ENCODE peak calls at places on chromosomes 7 and 10, in ten cellular contexts. One of them, this sample, is unnamed.

GRCh38 chr7:149776305-149776704 is 2.9 kb upstream of the ZNF467 start:
- DNase-seq in C1 segment of cervical spinal cord: peak; percentile 19
- DNase-seq in A549: no peak
- DNase-seq in H9: no peak
- DNase-seq in Daoy: peak; percentile 78
- DNase-seq in AG20443: no peak
- DNase-seq in cardiac fibroblast: peak; percentile 49
- DNase-seq in NCI-H1092: no peak
- DNase-seq in ELR: peak; percentile 53
- DNase-seq in anterior cingulate cortex: no peak
- DNase-seq in this sample: peak; percentile 47

GRCh38 chr7:47951374-47951773 is 3.1 kb upstream of the PKD1L1 start:
- DNase-seq in A549: no peak
- DNase-seq in H9: no peak
- DNase-seq in cardiac fibroblast: no peak
- DNase-seq in ELR: no peak
- DNase-seq in AG20443: no peak
- DNase-seq in anterior cingulate cortex: no peak
- DNase-seq in Daoy: no peak
- DNase-seq in NCI-H1092: no peak
- DNase-seq in C1 segment of cervical spinal cord: no peak
- DNase-seq in this sample: no peak

GRCh38 chr10:59006511-59007306 is 169.7 kb upstream of the PHYHIPL start:
- DNase-seq in AG20443: peak; percentile 75
- DNase-seq in Daoy: peak; percentile 59
- DNase-seq in H9: no peak
- DNase-seq in anterior cingulate cortex: no peak
- DNase-seq in A549: peak; percentile 64
- DNase-seq in NCI-H1092: no peak
- DNase-seq in cardiac fibroblast: peak; percentile 88
- DNase-seq in ELR: peak; percentile 67
- DNase-seq in C1 segment of cervical spinal cord: no peak
- DNase-seq in this sample: peak; percentile 40

GRCh38 chr7:46993396-46993795 is 588.5 kb downstream of the TNS3 start:
- DNase-seq in C1 segment of cervical spinal cord: no peak
- DNase-seq in A549: no peak
- DNase-seq in AG20443: peak; percentile 59
- DNase-seq in H9: no peak
- DNase-seq in cardiac fibroblast: peak; percentile 9
- DNase-seq in Daoy: no peak
- DNase-seq in ELR: no peak
- DNase-seq in NCI-H1092: no peak
- DNase-seq in anterior cingulate cortex: no peak
- DNase-seq in this sample: no peak

GRCh38 chr7:1512781-1513656 is 8.8 kb upstream of the INTS1 start:
- DNase-seq in A549: peak; percentile 94
- DNase-seq in C1 segment of cervical spinal cord: no peak
- DNase-seq in NCI-H1092: no peak
- DNase-seq in AG20443: peak; percentile 86
- DNase-seq in cardiac fibroblast: peak; percentile 79
- DNase-seq in Daoy: peak; percentile 90
- DNase-seq in H9: no peak
- DNase-seq in ELR: peak; percentile 93
- DNase-seq in anterior cingulate cortex: no peak
- DNase-seq in this sample: peak; percentile 96

GRCh38 chr7:124073325-124073676 is 40.4 kb upstream of the TMEM229A start:
- DNase-seq in A549: no peak
- DNase-seq in ELR: no peak
- DNase-seq in H9: no peak
- DNase-seq in NCI-H1092: no peak
- DNase-seq in anterior cingulate cortex: no peak
- DNase-seq in C1 segment of cervical spinal cord: no peak
- DNase-seq in AG20443: no peak
- DNase-seq in Daoy: no peak
- DNase-seq in cardiac fibroblast: no peak
- DNase-seq in this sample: no peak

GRCh38 chr10:33333260-33334169 is 952 bp downstream of the NRP1 start:
- DNase-seq in H9: no peak
- DNase-seq in cardiac fibroblast: peak; percentile 45
- DNase-seq in AG20443: no peak
- DNase-seq in C1 segment of cervical spinal cord: no peak
- DNase-seq in NCI-H1092: no peak
- DNase-seq in Daoy: peak; percentile 48
- DNase-seq in anterior cingulate cortex: no peak
- DNase-seq in ELR: peak; percentile 65
- DNase-seq in A549: peak; percentile 36
- DNase-seq in this sample: no peak

GRCh38 chr7:30182186-30182585 is 47.4 kb downstream of the MTURN start:
- DNase-seq in anterior cingulate cortex: no peak
- DNase-seq in A549: no peak
- DNase-seq in cardiac fibroblast: no peak
- DNase-seq in Daoy: no peak
- DNase-seq in AG20443: no peak
- DNase-seq in NCI-H1092: no peak
- DNase-seq in H9: no peak
- DNase-seq in ELR: no peak
- DNase-seq in C1 segment of cervical spinal cord: no peak
- DNase-seq in this sample: no peak

GRCh38 chr10:11163990-11164805 is 146.5 kb downstream of the CELF2 start:
- DNase-seq in H9: no peak
- DNase-seq in anterior cingulate cortex: peak; percentile 31
- DNase-seq in cardiac fibroblast: no peak
- DNase-seq in ELR: no peak
- DNase-seq in AG20443: no peak
- DNase-seq in A549: no peak
- DNase-seq in NCI-H1092: no peak
- DNase-seq in C1 segment of cervical spinal cord: peak; percentile 58
- DNase-seq in Daoy: no peak
- DNase-seq in this sample: no peak

GRCh38 chr10:18439601-18440000 is 211.8 kb downstream of the NSUN6 start:
- DNase-seq in cardiac fibroblast: no peak
- DNase-seq in NCI-H1092: no peak
- DNase-seq in anterior cingulate cortex: no peak
- DNase-seq in A549: no peak
- DNase-seq in Daoy: no peak
- DNase-seq in AG20443: no peak
- DNase-seq in H9: no peak
- DNase-seq in ELR: no peak
- DNase-seq in C1 segment of cervical spinal cord: no peak
- DNase-seq in this sample: no peak

GRCh38 chr7:44395067-44395466 is 69.7 kb upstream of the CAMK2B start:
- DNase-seq in ELR: no peak
- DNase-seq in NCI-H1092: peak; percentile 93
- DNase-seq in AG20443: no peak
- DNase-seq in cardiac fibroblast: no peak
- DNase-seq in H9: peak; percentile 3
- DNase-seq in anterior cingulate cortex: no peak
- DNase-seq in A549: no peak
- DNase-seq in Daoy: peak; percentile 40
- DNase-seq in C1 segment of cervical spinal cord: no peak
- DNase-seq in this sample: no peak

GRCh38 chr7:135647755-135648154 is 14.6 kb upstream of the STMP1 start:
- DNase-seq in anterior cingulate cortex: no peak
- DNase-seq in A549: no peak
- DNase-seq in C1 segment of cervical spinal cord: no peak
- DNase-seq in AG20443: no peak
- DNase-seq in H9: no peak
- DNase-seq in NCI-H1092: no peak
- DNase-seq in Daoy: no peak
- DNase-seq in ELR: no peak
- DNase-seq in cardiac fibroblast: no peak
- DNase-seq in this sample: no peak

GRCh38 chr10:33052915-33053810 is 95.1 kb upstream of the ITGB1 start:
- DNase-seq in NCI-H1092: no peak
- DNase-seq in AG20443: no peak
- DNase-seq in ELR: peak; percentile 21
- DNase-seq in cardiac fibroblast: no peak
- DNase-seq in C1 segment of cervical spinal cord: no peak
- DNase-seq in Daoy: no peak
- DNase-seq in anterior cingulate cortex: no peak
- DNase-seq in A549: no peak
- DNase-seq in H9: no peak
- DNase-seq in this sample: no peak

GRCh38 chr10:14374745-14375445 is 44.2 kb upstream of the FRMD4A start:
- DNase-seq in AG20443: peak; percentile 45
- DNase-seq in C1 segment of cervical spinal cord: no peak
- DNase-seq in Daoy: no peak
- DNase-seq in H9: no peak
- DNase-seq in anterior cingulate cortex: no peak
- DNase-seq in NCI-H1092: no peak
- DNase-seq in A549: no peak
- DNase-seq in cardiac fibroblast: no peak
- DNase-seq in ELR: peak; percentile 25
- DNase-seq in this sample: no peak

GRCh38 chr7:30027065-30027456 is 559 bp upstream of the FKBP14 start:
- DNase-seq in NCI-H1092: no peak
- DNase-seq in H9: no peak
- DNase-seq in A549: peak; percentile 59
- DNase-seq in ELR: peak; percentile 81
- DNase-seq in cardiac fibroblast: peak; percentile 68
- DNase-seq in C1 segment of cervical spinal cord: no peak
- DNase-seq in AG20443: peak; percentile 13
- DNase-seq in Daoy: peak; percentile 69
- DNase-seq in anterior cingulate cortex: no peak
- DNase-seq in this sample: no peak

GRCh38 chr10:23063387-23064287 is 31.7 kb upstream of the MSRB2 start:
- DNase-seq in A549: no peak
- DNase-seq in AG20443: peak; percentile 64
- DNase-seq in NCI-H1092: no peak
- DNase-seq in Daoy: no peak
- DNase-seq in ELR: no peak
- DNase-seq in H9: no peak
- DNase-seq in cardiac fibroblast: peak; percentile 32
- DNase-seq in C1 segment of cervical spinal cord: no peak
- DNase-seq in anterior cingulate cortex: no peak
- DNase-seq in this sample: no peak

GRCh38 chr7:146956323-146956722 is 839.7 kb downstream of the CNTNAP2 start:
- DNase-seq in cardiac fibroblast: no peak
- DNase-seq in AG20443: no peak
- DNase-seq in C1 segment of cervical spinal cord: no peak
- DNase-seq in A549: no peak
- DNase-seq in Daoy: no peak
- DNase-seq in NCI-H1092: peak; percentile 82
- DNase-seq in ELR: no peak
- DNase-seq in anterior cingulate cortex: no peak
- DNase-seq in H9: no peak
- DNase-seq in this sample: no peak

GRCh38 chr7:88279323-88279722 is 27.4 kb downstream of the STEAP4 start:
- DNase-seq in C1 segment of cervical spinal cord: no peak
- DNase-seq in NCI-H1092: no peak
- DNase-seq in anterior cingulate cortex: no peak
- DNase-seq in AG20443: no peak
- DNase-seq in H9: no peak
- DNase-seq in Daoy: no peak
- DNase-seq in ELR: no peak
- DNase-seq in A549: no peak
- DNase-seq in cardiac fibroblast: no peak
- DNase-seq in this sample: no peak

GRCh38 chr7:98571986-98572385 is 45.1 kb upstream of the NPTX2 start:
- DNase-seq in anterior cingulate cortex: no peak
- DNase-seq in H9: no peak
- DNase-seq in C1 segment of cervical spinal cord: no peak
- DNase-seq in A549: no peak
- DNase-seq in cardiac fibroblast: no peak
- DNase-seq in Daoy: no peak
- DNase-seq in AG20443: no peak
- DNase-seq in ELR: no peak
- DNase-seq in NCI-H1092: no peak
- DNase-seq in this sample: no peak

GRCh38 chr7:49483142-49483541 is 290.3 kb upstream of the VWC2 start:
- DNase-seq in ELR: no peak
- DNase-seq in cardiac fibroblast: no peak
- DNase-seq in A549: peak; percentile 1
- DNase-seq in anterior cingulate cortex: no peak
- DNase-seq in Daoy: no peak
- DNase-seq in AG20443: no peak
- DNase-seq in C1 segment of cervical spinal cord: no peak
- DNase-seq in NCI-H1092: no peak
- DNase-seq in H9: no peak
- DNase-seq in this sample: no peak

GRCh38 chr7:154503962-154504550 is 451.9 kb downstream of the DPP6 start:
- DNase-seq in cardiac fibroblast: peak; percentile 59
- DNase-seq in A549: peak; percentile 41
- DNase-seq in ELR: peak; percentile 45
- DNase-seq in Daoy: peak; percentile 14
- DNase-seq in C1 segment of cervical spinal cord: no peak
- DNase-seq in anterior cingulate cortex: no peak
- DNase-seq in AG20443: peak; percentile 17
- DNase-seq in H9: no peak
- DNase-seq in NCI-H1092: peak; percentile 65
- DNase-seq in this sample: no peak

GRCh38 chr7:101743241-101743994 is 74.0 kb upstream of the CUX1 start:
- DNase-seq in C1 segment of cervical spinal cord: no peak
- DNase-seq in Daoy: peak; percentile 81
- DNase-seq in ELR: peak; percentile 53
- DNase-seq in AG20443: peak; percentile 82
- DNase-seq in H9: peak; percentile 83
- DNase-seq in A549: peak; percentile 65
- DNase-seq in cardiac fibroblast: peak; percentile 57
- DNase-seq in NCI-H1092: peak; percentile 28
- DNase-seq in anterior cingulate cortex: no peak
- DNase-seq in this sample: peak; percentile 71

GRCh38 chr10:88232029-88232895 is 350.9 kb downstream of the RNLS start:
- DNase-seq in H9: no peak
- DNase-seq in ELR: no peak
- DNase-seq in NCI-H1092: no peak
- DNase-seq in cardiac fibroblast: peak; percentile 73
- DNase-seq in A549: no peak
- DNase-seq in AG20443: no peak
- DNase-seq in anterior cingulate cortex: no peak
- DNase-seq in Daoy: peak; percentile 36
- DNase-seq in C1 segment of cervical spinal cord: no peak
- DNase-seq in this sample: no peak

GRCh38 chr7:25752169-25752568 is 399.8 kb upstream of the NFE2L3 start:
- DNase-seq in AG20443: no peak
- DNase-seq in NCI-H1092: no peak
- DNase-seq in H9: no peak
- DNase-seq in Daoy: no peak
- DNase-seq in C1 segment of cervical spinal cord: no peak
- DNase-seq in ELR: no peak
- DNase-seq in A549: no peak
- DNase-seq in cardiac fibroblast: no peak
- DNase-seq in anterior cingulate cortex: no peak
- DNase-seq in this sample: no peak

GRCh38 chr7:98409843-98410242 is 9.0 kb upstream of the BAIAP2L1 start:
- DNase-seq in H9: no peak
- DNase-seq in ELR: no peak
- DNase-seq in A549: peak; percentile 83
- DNase-seq in NCI-H1092: no peak
- DNase-seq in cardiac fibroblast: peak; percentile 18
- DNase-seq in C1 segment of cervical spinal cord: no peak
- DNase-seq in anterior cingulate cortex: no peak
- DNase-seq in AG20443: no peak
- DNase-seq in Daoy: no peak
- DNase-seq in this sample: no peak